ENCODE peak calls at places on chromosomes 3 and 15, in eight cellular contexts. J is cardiac muscle cell; G is Peyer's patch; I is CD8-positive, alpha-beta memory T cell; E is A549; R is iPS DF 6.9; X is PC-3; O is aorta. T is an unnamed sample.
A peak's percentile ranks its signal among the peaks of the same experiment; 100 is the strongest.

GRCh38 chr3:55190296-55190695 is 262.4 kb upstream of the LRTM1 start:
- DNase-seq in J (no peak), G (no peak), I (no peak), E (no peak), R (no peak), X (no peak), O (no peak), T (no peak)

GRCh38 chr3:194983121-194983520 is 287.8 kb downstream of the XXYLT1 start:
- DNase-seq in J (no peak), G (no peak), I (no peak), E (no peak), R (no peak), X (no peak), O (no peak), T (no peak)

GRCh38 chr15:91956026-91956723 is 102.7 kb downstream of the SLCO3A1 start:
- DNase-seq in J (no peak), G (no peak), I (no peak), E (no peak), R (no peak), X (no peak), O (no peak), T (peak; percentile 57)

GRCh38 chr3:42504334-42505202 is 2.1 kb downstream of the VIPR1 start:
- DNase-seq in J (no peak), G (peak; percentile 53), I (no peak), E (no peak), R (no peak), X (no peak), O (peak; percentile 64), T (peak; percentile 1)

GRCh38 chr3:632571-633170 is 436.1 kb downstream of the CHL1 start:
- DNase-seq in J (peak; percentile 81), G (peak; percentile 61), I (no peak), E (peak; percentile 67), R (peak; percentile 35), X (peak; percentile 77), O (no peak), T (peak; percentile 12)

GRCh38 chr3:177596822-177597271 is 399.6 kb upstream of the TBL1XR1 start:
- DNase-seq in J (no peak), G (no peak), I (no peak), E (no peak), R (no peak), X (peak; percentile 85), O (no peak), T (no peak)

GRCh38 chr3:133289322-133289721 is 110.5 kb upstream of the BFSP2 start:
- DNase-seq in J (no peak), G (no peak), I (no peak), E (no peak), R (no peak), X (no peak), O (no peak), T (no peak)

GRCh38 chr3:196186661-196187573 is 24.3 kb downstream of the ZDHHC19 start:
- DNase-seq in J (no peak), G (peak; percentile 80), I (no peak), E (no peak), R (no peak), X (no peak), O (no peak), T (no peak)

GRCh38 chr3:99781761-99782160 is 35.9 kb upstream of the CMSS1 start:
- DNase-seq in J (no peak), G (no peak), I (no peak), E (no peak), R (no peak), X (peak; percentile 90), O (no peak), T (no peak)

GRCh38 chr15:101051291-101052030 is 132.3 kb downstream of the LRRK1 start:
- DNase-seq in J (no peak), G (peak; percentile 44), I (no peak), E (no peak), R (no peak), X (no peak), O (no peak), T (no peak)

GRCh38 chr3:13176445-13176844 is 103.2 kb upstream of the IQSEC1 start:
- DNase-seq in J (no peak), G (no peak), I (no peak), E (no peak), R (no peak), X (no peak), O (no peak), T (no peak)

GRCh38 chr3:50599716-50600118 is 11.9 kb downstream of the CISH start:
- DNase-seq in J (no peak), G (no peak), I (no peak), E (no peak), R (no peak), X (no peak), O (no peak), T (no peak)
- H3K4me1 ChIP-seq in J (peaks cover 29% of the 10 kb centered on the region), G (peaks cover 15% of the 10 kb centered on the region), I (peaks cover 75% of the 10 kb centered on the region), E (peaks cover 30% of the 10 kb centered on the region), R (no peaks in the 10 kb centered on the region), X (peaks cover 27% of the 10 kb centered on the region), O (peaks cover 4% of the 10 kb centered on the region), T (peaks cover 52% of the 10 kb centered on the region)

GRCh38 chr3:176512037-176512436 is 685.2 kb downstream of the TBL1XR1 start:
- DNase-seq in J (no peak), G (no peak), I (no peak), E (no peak), R (no peak), X (no peak), O (no peak), T (no peak)
- H3K9me3 ChIP-seq in J (no peaks in the 10 kb centered on the region), G (peaks cover 7% of the 10 kb centered on the region), I (peaks cover 14% of the 10 kb centered on the region), E (peaks cover 4% of the 10 kb centered on the region), R (peaks cover 5% of the 10 kb centered on the region), X (peaks cover 6% of the 10 kb centered on the region), O (peaks cover 8% of the 10 kb centered on the region), T (peaks cover 13% of the 10 kb centered on the region)

GRCh38 chr3:122892118-122892517 is 97.2 kb downstream of the SLC49A4 start:
- DNase-seq in J (no peak), G (no peak), I (no peak), E (no peak), R (no peak), X (no peak), O (no peak), T (no peak)
- H3K4me1 ChIP-seq in J (peaks cover 8% of the 10 kb centered on the region), G (no peaks in the 10 kb centered on the region), I (no peaks in the 10 kb centered on the region), E (no peaks in the 10 kb centered on the region), R (peaks cover 7% of the 10 kb centered on the region), X (peaks cover 19% of the 10 kb centered on the region), O (peaks cover 4% of the 10 kb centered on the region), T (peaks cover 18% of the 10 kb centered on the region)

GRCh38 chr15:57025264-57025939 is 107.0 kb downstream of the TCF12 start:
- DNase-seq in J (no peak), G (no peak), I (no peak), E (peak; percentile 23), R (no peak), X (peak; percentile 33), O (no peak), T (no peak)
- H3K9me3 ChIP-seq in J (no peaks in the 10 kb centered on the region), G (no peaks in the 10 kb centered on the region), I (no peaks in the 10 kb centered on the region), E (no peaks in the 10 kb centered on the region), R (no peaks in the 10 kb centered on the region), X (no peaks in the 10 kb centered on the region), O (no peaks in the 10 kb centered on the region), T (no peaks in the 10 kb centered on the region)

GRCh38 chr3:58642846-58643245 is 23.7 kb downstream of the FAM3D start:
- DNase-seq in J (no peak), G (no peak), I (no peak), E (no peak), R (no peak), X (no peak), O (no peak), T (no peak)
- H3K4me1 ChIP-seq in J (no peaks in the 10 kb centered on the region), G (no peaks in the 10 kb centered on the region), I (no peaks in the 10 kb centered on the region), E (no peaks in the 10 kb centered on the region), R (no peaks in the 10 kb centered on the region), X (peaks cover 38% of the 10 kb centered on the region), O (no peaks in the 10 kb centered on the region), T (no peaks in the 10 kb centered on the region)

GRCh38 chr15:97036301-97036700 is 705.8 kb downstream of the NR2F2 start:
- DNase-seq in J (no peak), G (no peak), I (no peak), E (no peak), R (no peak), X (no peak), O (no peak), T (no peak)

GRCh38 chr15:97037080-97037479 is 706.6 kb downstream of the NR2F2 start:
- DNase-seq in J (no peak), G (no peak), I (no peak), E (no peak), R (no peak), X (no peak), O (no peak), T (no peak)
- H3K9me3 ChIP-seq in J (no peaks in the 10 kb centered on the region), G (no peaks in the 10 kb centered on the region), I (no peaks in the 10 kb centered on the region), E (peaks cover 7% of the 10 kb centered on the region), R (no peaks in the 10 kb centered on the region), X (no peaks in the 10 kb centered on the region), O (peaks cover 2% of the 10 kb centered on the region), T (no peaks in the 10 kb centered on the region)

GRCh38 chr15:56725386-56725785 is 7.9 kb downstream of the ZNF280D start:
- DNase-seq in J (no peak), G (no peak), I (no peak), E (no peak), R (no peak), X (no peak), O (no peak), T (no peak)
- H3K4me1 ChIP-seq in J (no peaks in the 10 kb centered on the region), G (no peaks in the 10 kb centered on the region), I (peaks cover 16% of the 10 kb centered on the region), E (peaks cover 2% of the 10 kb centered on the region), R (no peaks in the 10 kb centered on the region), X (peaks cover 2% of the 10 kb centered on the region), O (peaks cover 2% of the 10 kb centered on the region), T (peaks cover 21% of the 10 kb centered on the region)

DNA sequence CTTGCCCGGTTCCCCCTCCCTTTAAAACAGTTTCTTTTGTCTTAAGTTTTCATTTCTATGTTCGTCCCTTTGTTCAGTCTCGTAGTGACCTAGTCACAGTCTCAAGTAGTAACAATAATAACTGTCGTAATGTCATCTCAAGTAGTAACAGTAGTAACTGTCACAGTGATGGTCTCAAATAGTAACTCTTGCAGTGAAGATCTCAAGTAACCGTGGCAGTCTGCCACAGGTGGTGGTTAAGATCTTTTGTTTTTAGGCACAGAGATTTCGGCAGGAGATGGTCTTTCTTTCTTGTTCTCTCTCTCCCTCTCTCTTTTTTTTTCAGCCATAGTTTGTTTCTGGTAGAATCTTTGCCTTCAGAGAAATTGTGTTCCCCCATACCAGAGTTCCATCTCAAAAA is 656.0 kb upstream of the SGO1 start:
- DNase-seq in J (no peak), G (no peak), I (no peak), E (no peak), R (no peak), X (no peak), O (no peak), T (no peak)
- H3K9me3 ChIP-seq in J (no peaks in the 10 kb centered on the region), G (no peaks in the 10 kb centered on the region), I (no peaks in the 10 kb centered on the region), E (no peaks in the 10 kb centered on the region), R (no peaks in the 10 kb centered on the region), X (peaks cover 6% of the 10 kb centered on the region), O (no peaks in the 10 kb centered on the region), T (no peaks in the 10 kb centered on the region)

GRCh38 chr15:45117327-45118130 is 3.4 kb downstream of the DUOXA2 start:
- DNase-seq in J (no peak), G (no peak), I (no peak), E (no peak), R (no peak), X (no peak), O (peak; percentile 65), T (no peak)
- H3K4me1 ChIP-seq in J (peaks cover 4% of the 10 kb centered on the region), G (peaks cover 26% of the 10 kb centered on the region), I (peaks cover 38% of the 10 kb centered on the region), E (peaks cover 11% of the 10 kb centered on the region), R (peaks cover 4% of the 10 kb centered on the region), X (peaks cover 10% of the 10 kb centered on the region), O (no peaks in the 10 kb centered on the region), T (peaks cover 41% of the 10 kb centered on the region)